ENCODE peak calls at places on chromosome 19, in eight cellular contexts. S, N, B, L, X, A, V and I are unnamed samples.

GRCh38 chr19:41939861-41940442 is 11.7 kb upstream of the ERFL start:
- DNase-seq in L (peak; percentile 60), N (no peak), V (no peak), B (no peak), A (peak; percentile 14), X (no peak), S (no peak), I (peak; percentile 51)

GRCh38 chr19:13505164-13505695 is 1.0 kb downstream of the CACNA1A start:
- DNase-seq in A (no peak), L (no peak), N (no peak), V (no peak), B (no peak), X (no peak), S (no peak), I (no peak)

GRCh38 chr19:33350538-33351309 is 22.8 kb upstream of the CEBPG start:
- DNase-seq in S (peak; percentile 67), A (no peak), X (no peak), L (no peak), N (peak; percentile 78), V (peak; percentile 77), B (peak; percentile 15), I (no peak)

GRCh38 chr19:55372316-55373081 is 2.2 kb upstream of the IL11 start:
- DNase-seq in A (no peak), N (peak; percentile 44), B (no peak), V (peak; percentile 34), L (no peak), S (no peak), X (no peak), I (no peak)

GRCh38 chr19:19649159-19649558 is 5.7 kb upstream of the GMIP start:
- DNase-seq in N (no peak), B (no peak), V (no peak), X (no peak), A (no peak), L (no peak), S (no peak), I (no peak)

GRCh38 chr19:55700813-55701212 is 25.8 kb downstream of the EPN1 start:
- DNase-seq in V (no peak), L (no peak), A (no peak), X (no peak), S (no peak), N (no peak), B (no peak), I (no peak)

GRCh38 chr19:3697671-3698385 is 2.4 kb downstream of the PIP5K1C start:
- DNase-seq in S (no peak), B (no peak), L (no peak), V (no peak), X (no peak), N (no peak), A (no peak), I (no peak)

GRCh38 chr19:11131471-11131870 is 24.1 kb downstream of the SPC24 start:
- DNase-seq in N (no peak), S (no peak), X (no peak), A (no peak), L (no peak), V (no peak), B (no peak), I (no peak)

GRCh38 chr19:2327773-2328400 is 499 bp downstream of the LSM7 start:
- DNase-seq in L (peak; percentile 30), V (peak; percentile 78), X (no peak), N (peak; percentile 88), B (peak; percentile 24), A (no peak), S (peak; percentile 35), I (peak; percentile 54)

GRCh38 chr19:40269216-40269940 is 15.8 kb downstream of the AKT2 start:
- DNase-seq in X (no peak), S (no peak), N (no peak), L (no peak), B (no peak), A (no peak), V (no peak), I (no peak)

GRCh38 chr19:13794388-13794751 is 873 bp upstream of the ZSWIM4 start:
- DNase-seq in L (no peak), V (peak; percentile 98), N (peak; percentile 97), S (peak; percentile 88), A (no peak), B (no peak), X (peak; percentile 86), I (no peak)

GRCh38 chr19:4803736-4804695 is 12.5 kb downstream of the FEM1A start:
- DNase-seq in N (peak; percentile 9), S (no peak), V (peak; percentile 25), L (peak; percentile 52), A (peak; percentile 86), X (peak; percentile 54), B (no peak), I (peak; percentile 62)